ENCODE peak calls at places on chromosomes 13 and 19, in ten cellular contexts. P is body of pancreas, K is SJCRH30, T is MM.1S, H is thyroid gland, B is uterus, U is fibroblast of lung, M is psoas muscle, S is OCI-LY7, W is A549. O is an unnamed sample. For H3K4me1, the result is how much of the 10 kb centered on the place peaks cover.

GRCh38 chr13:29435125-29435911 is 160.2 kb downstream of the SLC7A1 start:
- DNase-seq in P (peak), K (peak), T (no peak), H (peak), B (peak), U (peak), M (no peak), S (no peak), W (no peak), O (no peak)

GRCh38 chr13:49540552-49540951 is 44.8 kb downstream of the PHF11 start:
- DNase-seq in P (no peak), K (no peak), T (peak), H (no peak), B (peak), U (peak), M (no peak), S (peak), W (no peak), O (peak)

GRCh38 chr19:47240996-47241918 is 10.3 kb upstream of the BBC3 start:
- DNase-seq in P (peak), K (peak), T (peak), H (peak), B (peak), U (peak), M (peak), S (peak), W (peak), O (no peak)

GRCh38 chr19:41998246-41999020 is 4.4 kb upstream of the ATP1A3 start:
- DNase-seq in P (peak), K (no peak), T (peak), H (peak), B (no peak), U (peak), M (no peak), S (peak), W (peak), O (peak)

GRCh38 chr13:39493966-39494365 is 109.0 kb downstream of the LHFPL6 start:
- DNase-seq in P (no peak), K (no peak), T (no peak), H (no peak), B (no peak), U (no peak), M (no peak), S (no peak), W (no peak), O (peak)

GRCh38 chr19:42628411-42629135 is 33.8 kb upstream of the CEACAM8 start:
- DNase-seq in P (no peak), K (no peak), T (peak), H (no peak), B (no peak), U (no peak), M (no peak), S (no peak), W (no peak), O (no peak)

GRCh38 chr13:40026741-40027140 is 371.3 kb downstream of the COG6 start:
- DNase-seq in P (no peak), K (no peak), T (peak), H (no peak), B (no peak), U (no peak), M (no peak), S (no peak), W (no peak), O (no peak)

GRCh38 chr19:12778020-12778904 is 2.9 kb upstream of the HOOK2 start:
- DNase-seq in P (peak), K (peak), T (peak), H (peak), B (peak), U (peak), M (peak), S (peak), W (peak), O (no peak)

GRCh38 chr19:17753976-17754375 is 2.7 kb downstream of the FCHO1 start:
- DNase-seq in P (no peak), K (peak), T (no peak), H (no peak), B (no peak), U (no peak), M (no peak), S (peak), W (no peak), O (no peak)

GRCh38 chr13:113151745-113152707 is 6.4 kb upstream of the PROZ start:
- DNase-seq in P (peak), K (no peak), T (peak), H (peak), B (peak), U (peak), M (peak), S (no peak), W (no peak), O (no peak)

GRCh38 chr19:10817291-10818038 is 18.5 kb downstream of the TMED1 start:
- DNase-seq in P (peak), K (no peak), T (no peak), H (peak), B (peak), U (peak), M (peak), S (no peak), W (no peak), O (no peak)

GRCh38 chr19:8592231-8593009 is 15.2 kb upstream of the MYO1F start:
- DNase-seq in P (peak), K (peak), T (no peak), H (peak), B (peak), U (peak), M (peak), S (peak), W (peak), O (peak)

GRCh38 chr13:114309806-114310410 is 4.4 kb upstream of the CHAMP1 start:
- DNase-seq in P (no peak), K (no peak), T (peak), H (peak), B (no peak), U (no peak), M (no peak), S (no peak), W (no peak), O (no peak)

GRCh38 chr19:56291857-56292256 is 19.3 kb downstream of the EDDM13 start:
- DNase-seq in P (no peak), K (no peak), T (no peak), H (no peak), B (no peak), U (no peak), M (no peak), S (no peak), W (no peak), O (no peak)

GRCh38 chr19:19113040-19113541 is 25.2 kb downstream of the TMEM161A start:
- DNase-seq in P (no peak), K (peak), T (no peak), H (no peak), B (no peak), U (peak), M (no peak), S (peak), W (peak), O (no peak)

GRCh38 chr19:45305421-45305820 is 17.3 kb downstream of the CKM start:
- DNase-seq in P (no peak), K (peak), T (no peak), H (no peak), B (no peak), U (peak), M (no peak), S (no peak), W (no peak), O (no peak)

GRCh38 chr13:51821666-51822065 is 17.7 kb upstream of the DHRS12 start:
- DNase-seq in P (no peak), K (no peak), T (no peak), H (no peak), B (no peak), U (no peak), M (no peak), S (peak), W (no peak), O (no peak)

GRCh38 chr19:48812094-48812929 is 1.5 kb upstream of the BCAT2 start:
- DNase-seq in P (peak), K (peak), T (peak), H (peak), B (peak), U (peak), M (peak), S (peak), W (peak), O (no peak)

GRCh38 chr13:62710766-62711165 is 1295.1 kb upstream of the PCDH20 start:
- DNase-seq in P (no peak), K (peak), T (no peak), H (no peak), B (no peak), U (no peak), M (no peak), S (peak), W (no peak), O (no peak)

GRCh38 chr19:18520848-18521691 is 800 bp downstream of the ELL start:
- DNase-seq in P (peak), K (no peak), T (peak), H (peak), B (peak), U (no peak), M (peak), S (peak), W (no peak), O (no peak)

GRCh38 chr13:23922005-23922932 is 25.0 kb upstream of the C1QTNF9B start:
- DNase-seq in P (no peak), K (no peak), T (no peak), H (peak), B (no peak), U (no peak), M (no peak), S (no peak), W (no peak), O (no peak)

GRCh38 chr13:36815069-36815468 is 4.0 kb upstream of the RFXAP start:
- DNase-seq in P (no peak), K (peak), T (no peak), H (no peak), B (no peak), U (peak), M (no peak), S (peak), W (peak), O (no peak)

GRCh38 chr13:45916036-45916435 is 64.5 kb upstream of the SIAH3 start:
- DNase-seq in P (no peak), K (peak), T (no peak), H (no peak), B (no peak), U (no peak), M (no peak), S (no peak), W (no peak), O (no peak)

GRCh38 chr19:49930483-49931011 is 1.2 kb upstream of the NUP62 start:
- DNase-seq in P (no peak), K (no peak), T (no peak), H (peak), B (peak), U (no peak), M (peak), S (peak), W (peak), O (no peak)

GRCh38 chr13:98252931-98253470 is 75.9 kb upstream of the RNF113B start:
- DNase-seq in P (no peak), K (no peak), T (no peak), H (peak), B (no peak), U (peak), M (no peak), S (no peak), W (no peak), O (no peak)

GRCh38 chr19:7928334-7928706 is 2.4 kb upstream of the CTXN1 start:
- DNase-seq in P (no peak), K (no peak), T (no peak), H (no peak), B (no peak), U (no peak), M (peak), S (no peak), W (no peak), O (no peak)

GRCh38 chr13:105410602-105411001 is 1124.9 kb downstream of the EFNB2 start:
- DNase-seq in P (peak), K (peak), T (no peak), H (peak), B (peak), U (peak), M (peak), S (no peak), W (peak), O (peak)
- H3K4me3 ChIP-seq in P (no peak), K (no peak), T (no peak), H (no peak), B (no peak), U (no peak), M (no peak), S (no peak), W (no peak), O (no peak)

GRCh38 chr19:29676586-29676985 is 11.3 kb downstream of the PLEKHF1 start:
- DNase-seq in P (no peak), K (no peak), T (no peak), H (peak), B (no peak), U (no peak), M (peak), S (no peak), W (no peak), O (no peak)
- H3K4me1 ChIP-seq in P (under half), K (under half), T (under half), H (under half), B (under half), U (under half), M (half or more), S (under half), W (under half), O (under half)

GRCh38 chr13:25468330-25469178 is 96.8 kb downstream of the ATP8A2 start:
- DNase-seq in P (peak), K (no peak), T (no peak), H (peak), B (no peak), U (no peak), M (no peak), S (no peak), W (no peak), O (no peak)
- H3K4me3 ChIP-seq in P (no peak), K (no peak), T (no peak), H (no peak), B (no peak), U (no peak), M (no peak), S (no peak), W (peak), O (peak)

GRCh38 chr13:78524936-78525335 is 78.4 kb downstream of the POU4F1 start:
- DNase-seq in P (no peak), K (no peak), T (no peak), H (no peak), B (no peak), U (no peak), M (no peak), S (no peak), W (no peak), O (no peak)

GRCh38 chr13:78520425-78520824 is 82.9 kb downstream of the POU4F1 start:
- DNase-seq in P (no peak), K (peak), T (no peak), H (no peak), B (no peak), U (no peak), M (no peak), S (no peak), W (no peak), O (no peak)
- H3K4me1 ChIP-seq in P (under half), K (under half), T (under half), H (under half), B (under half), U (under half), M (under half), S (under half), W (under half), O (under half)

O was measured in NT2/D1.